ENCODE peak calls at places on chromosomes 7 and 10, in six cellular contexts. S is dorsolateral prefrontal cortex; Q is activated naive CD4-positive, alpha-beta T cell; F is CD8-positive, alpha-beta T cell; R is GM12891; V is ACHN. J is an unnamed sample.

GRCh38 chr10:75703191-75703861 is 271.9 kb downstream of the LRMDA start:
- DNase-seq in S (no peak), Q (no peak), F (no peak), R (no peak), V (no peak), J (no peak)

GRCh38 chr7:120337308-120337907 is 64.4 kb downstream of the KCND2 start:
- DNase-seq in S (no peak), Q (no peak), F (no peak), R (peak), V (peak), J (no peak)

GRCh38 chr7:76086070-76086469 is 38.2 kb downstream of the MDH2 start:
- DNase-seq in S (no peak), Q (no peak), F (no peak), R (no peak), V (no peak), J (no peak)

GRCh38 chr7:35691827-35692307 is 3.1 kb downstream of the HERPUD2 start:
- DNase-seq in S (no peak), Q (no peak), F (peak), R (no peak), V (peak), J (no peak)

GRCh38 chr7:121182902-121183301 is 145.9 kb upstream of the WNT16 start:
- DNase-seq in S (no peak), Q (no peak), F (no peak), R (no peak), V (no peak), J (no peak)

GRCh38 chr10:32204606-32205005 is 142.4 kb downstream of the EPC1 start:
- DNase-seq in S (no peak), Q (no peak), F (no peak), R (no peak), V (no peak), J (no peak)

GRCh38 chr10:132588301-132589013 is 50.9 kb downstream of the INPP5A start:
- DNase-seq in S (no peak), Q (no peak), F (peak), R (no peak), V (no peak), J (peak)

GRCh38 chr7:19969859-19970493 is 196.6 kb upstream of the TMEM196 start:
- DNase-seq in S (no peak), Q (no peak), F (no peak), R (no peak), V (peak), J (no peak)

GRCh38 chr7:98678215-98678614 is 61.1 kb downstream of the NPTX2 start:
- DNase-seq in S (no peak), Q (no peak), F (no peak), R (no peak), V (no peak), J (no peak)

GRCh38 chr7:16033233-16033632 is 346.8 kb upstream of the MEOX2 start:
- DNase-seq in S (no peak), Q (no peak), F (no peak), R (no peak), V (no peak), J (no peak)

GRCh38 chr10:62577666-62578291 is 203.6 kb downstream of the ZNF365 start:
- DNase-seq in S (no peak), Q (no peak), F (no peak), R (no peak), V (peak), J (no peak)

GRCh38 chr10:129402459-129402858 is 64.6 kb upstream of the MGMT start:
- DNase-seq in S (no peak), Q (no peak), F (no peak), R (no peak), V (no peak), J (no peak)

GRCh38 chr7:129739427-129739826 is 127.9 kb downstream of the NRF1 start:
- DNase-seq in S (peak), Q (no peak), F (no peak), R (no peak), V (no peak), J (no peak)

GRCh38 chr10:93806882-93807281 is 49.1 kb downstream of the LGI1 start:
- DNase-seq in S (no peak), Q (no peak), F (no peak), R (no peak), V (no peak), J (no peak)

GRCh38 chr10:59538623-59539022 is 171.0 kb downstream of the SLC16A9 start:
- DNase-seq in S (no peak), Q (no peak), F (no peak), R (no peak), V (no peak), J (no peak)

GRCh38 chr10:6114758-6115410 is 26.1 kb downstream of the RBM17 start:
- DNase-seq in S (no peak), Q (no peak), F (no peak), R (no peak), V (peak), J (no peak)

GRCh38 chr7:151341357-151342101 is at the start of gene NUB1:
- DNase-seq in S (peak), Q (peak), F (peak), R (peak), V (peak), J (peak)

J was measured in naive thymus-derived CD4-positive, alpha-beta T cell.